ENCODE peak calls at places on chromosome 10, in ten cellular contexts. One of them, this sample, is unnamed.

GRCh38 chr10:42926831-42927230 is 144.2 kb downstream of the BMS1 start:
- DNase-seq in SK-N-SH: no peak
- DNase-seq in neural progenitor cell: peak; percentile 76
- DNase-seq in neuronal stem cell: peak; percentile 45
- DNase-seq in GM23248: peak; percentile 65
- DNase-seq in adipocyte: peak; percentile 29
- DNase-seq in fibroblast of lung: no peak
- DNase-seq in astrocyte: no peak
- DNase-seq in mesenchymal stem cell: peak; percentile 25
- DNase-seq in HCT116: no peak
- DNase-seq in this sample: no peak

GRCh38 chr10:3323865-3324498 is 151.4 kb upstream of the PITRM1 start:
- DNase-seq in SK-N-SH: peak; percentile 39
- DNase-seq in neural progenitor cell: no peak
- DNase-seq in neuronal stem cell: no peak
- DNase-seq in GM23248: peak; percentile 93
- DNase-seq in adipocyte: peak; percentile 2
- DNase-seq in fibroblast of lung: peak; percentile 64
- DNase-seq in astrocyte: peak; percentile 53
- DNase-seq in mesenchymal stem cell: no peak
- DNase-seq in HCT116: no peak
- DNase-seq in this sample: peak; percentile 41

GRCh38 chr10:77458986-77459590 is 178.5 kb downstream of the KCNMA1 start:
- DNase-seq in SK-N-SH: no peak
- DNase-seq in neural progenitor cell: no peak
- DNase-seq in neuronal stem cell: no peak
- DNase-seq in GM23248: peak; percentile 56
- DNase-seq in adipocyte: peak; percentile 15
- DNase-seq in fibroblast of lung: peak; percentile 22
- DNase-seq in astrocyte: no peak
- DNase-seq in mesenchymal stem cell: peak; percentile 89
- DNase-seq in HCT116: no peak
- DNase-seq in this sample: no peak

GRCh38 chr10:7523656-7524055 is 112.8 kb upstream of the SFMBT2 start:
- DNase-seq in SK-N-SH: no peak
- DNase-seq in neural progenitor cell: no peak
- DNase-seq in neuronal stem cell: no peak
- DNase-seq in GM23248: no peak
- DNase-seq in adipocyte: no peak
- DNase-seq in fibroblast of lung: no peak
- DNase-seq in astrocyte: no peak
- DNase-seq in mesenchymal stem cell: no peak
- DNase-seq in HCT116: no peak
- DNase-seq in this sample: no peak

GRCh38 chr10:69661414-69662172 is 31.5 kb downstream of the FAM241B start:
- DNase-seq in SK-N-SH: no peak
- DNase-seq in neural progenitor cell: no peak
- DNase-seq in neuronal stem cell: no peak
- DNase-seq in GM23248: no peak
- DNase-seq in adipocyte: no peak
- DNase-seq in fibroblast of lung: no peak
- DNase-seq in astrocyte: no peak
- DNase-seq in mesenchymal stem cell: no peak
- DNase-seq in HCT116: no peak
- DNase-seq in this sample: no peak

GRCh38 chr10:42875792-42876191 is 93.2 kb downstream of the BMS1 start:
- DNase-seq in SK-N-SH: peak; percentile 59
- DNase-seq in neural progenitor cell: peak; percentile 31
- DNase-seq in neuronal stem cell: no peak
- DNase-seq in GM23248: peak; percentile 59
- DNase-seq in adipocyte: peak; percentile 53
- DNase-seq in fibroblast of lung: no peak
- DNase-seq in astrocyte: no peak
- DNase-seq in mesenchymal stem cell: peak; percentile 65
- DNase-seq in HCT116: no peak
- DNase-seq in this sample: no peak

GRCh38 chr10:116521424-116522305 is 24.1 kb upstream of the PNLIP start:
- DNase-seq in SK-N-SH: peak; percentile 66
- DNase-seq in neural progenitor cell: peak; percentile 54
- DNase-seq in neuronal stem cell: peak; percentile 33
- DNase-seq in GM23248: peak; percentile 58
- DNase-seq in adipocyte: peak; percentile 72
- DNase-seq in fibroblast of lung: peak; percentile 27
- DNase-seq in astrocyte: peak; percentile 14
- DNase-seq in mesenchymal stem cell: peak; percentile 52
- DNase-seq in HCT116: peak; percentile 62
- DNase-seq in this sample: peak; percentile 9

GRCh38 chr10:93547522-93547921 is 18.9 kb upstream of the FFAR4 start:
- DNase-seq in SK-N-SH: no peak
- DNase-seq in neural progenitor cell: no peak
- DNase-seq in neuronal stem cell: no peak
- DNase-seq in GM23248: no peak
- DNase-seq in adipocyte: no peak
- DNase-seq in fibroblast of lung: no peak
- DNase-seq in astrocyte: no peak
- DNase-seq in mesenchymal stem cell: no peak
- DNase-seq in HCT116: no peak
- DNase-seq in this sample: no peak

GRCh38 chr10:133385214-133385613 is 6.2 kb downstream of the PAOX start:
- DNase-seq in SK-N-SH: no peak
- DNase-seq in neural progenitor cell: no peak
- DNase-seq in neuronal stem cell: no peak
- DNase-seq in GM23248: no peak
- DNase-seq in adipocyte: no peak
- DNase-seq in fibroblast of lung: no peak
- DNase-seq in astrocyte: no peak
- DNase-seq in mesenchymal stem cell: no peak
- DNase-seq in HCT116: no peak
- DNase-seq in this sample: no peak

GRCh38 chr10:114100848-114101741 is 57.4 kb downstream of the ADRB1 start:
- DNase-seq in SK-N-SH: peak; percentile 48
- DNase-seq in neural progenitor cell: peak; percentile 59
- DNase-seq in neuronal stem cell: no peak
- DNase-seq in GM23248: peak; percentile 57
- DNase-seq in adipocyte: peak; percentile 49
- DNase-seq in fibroblast of lung: peak; percentile 72
- DNase-seq in astrocyte: peak; percentile 60
- DNase-seq in mesenchymal stem cell: peak; percentile 53
- DNase-seq in HCT116: no peak
- DNase-seq in this sample: no peak

GRCh38 chr10:96299383-96299782 is 4.9 kb upstream of the DNTT start:
- DNase-seq in SK-N-SH: no peak
- DNase-seq in neural progenitor cell: no peak
- DNase-seq in neuronal stem cell: no peak
- DNase-seq in GM23248: no peak
- DNase-seq in adipocyte: no peak
- DNase-seq in fibroblast of lung: no peak
- DNase-seq in astrocyte: no peak
- DNase-seq in mesenchymal stem cell: no peak
- DNase-seq in HCT116: no peak
- DNase-seq in this sample: no peak

GRCh38 chr10:122141821-122142651 is 129.1 kb upstream of the BTBD16 start:
- DNase-seq in SK-N-SH: no peak
- DNase-seq in neural progenitor cell: no peak
- DNase-seq in neuronal stem cell: no peak
- DNase-seq in GM23248: peak; percentile 90
- DNase-seq in adipocyte: no peak
- DNase-seq in fibroblast of lung: peak; percentile 76
- DNase-seq in astrocyte: peak; percentile 71
- DNase-seq in mesenchymal stem cell: peak; percentile 43
- DNase-seq in HCT116: no peak
- DNase-seq in this sample: peak; percentile 28

GRCh38 chr10:122139627-122140151 is 131.4 kb upstream of the BTBD16 start:
- DNase-seq in SK-N-SH: peak; percentile 84
- DNase-seq in neural progenitor cell: no peak
- DNase-seq in neuronal stem cell: no peak
- DNase-seq in GM23248: no peak
- DNase-seq in adipocyte: no peak
- DNase-seq in fibroblast of lung: no peak
- DNase-seq in astrocyte: no peak
- DNase-seq in mesenchymal stem cell: peak; percentile 47
- DNase-seq in HCT116: no peak
- DNase-seq in this sample: no peak

GRCh38 chr10:122140941-122141623 is 130.0 kb upstream of the BTBD16 start:
- DNase-seq in SK-N-SH: no peak
- DNase-seq in neural progenitor cell: no peak
- DNase-seq in neuronal stem cell: no peak
- DNase-seq in GM23248: peak; percentile 97
- DNase-seq in adipocyte: peak; percentile 92
- DNase-seq in fibroblast of lung: peak; percentile 92
- DNase-seq in astrocyte: peak; percentile 87
- DNase-seq in mesenchymal stem cell: peak; percentile 96
- DNase-seq in HCT116: peak; percentile 73
- DNase-seq in this sample: peak; percentile 90

GRCh38 chr10:122140477-122140902 is 130.6 kb upstream of the BTBD16 start:
- DNase-seq in SK-N-SH: peak; percentile 50
- DNase-seq in neural progenitor cell: no peak
- DNase-seq in neuronal stem cell: no peak
- DNase-seq in GM23248: peak; percentile 81
- DNase-seq in adipocyte: peak; percentile 40
- DNase-seq in fibroblast of lung: peak; percentile 59
- DNase-seq in astrocyte: peak; percentile 49
- DNase-seq in mesenchymal stem cell: peak; percentile 77
- DNase-seq in HCT116: no peak
- DNase-seq in this sample: peak; percentile 48

DNA sequence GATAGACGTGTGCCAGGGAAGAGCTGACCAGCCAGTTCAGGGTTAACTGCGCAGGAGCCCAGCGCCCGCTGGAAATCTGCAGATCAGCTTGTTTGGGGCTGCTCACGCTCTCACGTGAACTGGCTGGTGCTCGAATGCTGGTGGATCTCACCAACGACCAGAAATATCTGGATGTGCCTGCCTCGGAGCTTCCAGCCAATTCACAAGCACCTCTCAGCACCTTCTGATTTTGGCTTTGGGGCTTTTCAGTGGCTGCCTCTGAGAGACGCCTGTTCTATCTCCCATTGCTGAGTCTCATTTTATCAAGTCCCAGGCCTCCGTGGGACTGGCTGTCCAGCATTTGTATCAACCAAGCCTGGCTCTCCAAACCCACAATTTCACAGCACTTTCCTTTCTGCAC is 131.9 kb upstream of the BTBD16 start:
- DNase-seq in SK-N-SH: peak; percentile 52
- DNase-seq in neural progenitor cell: no peak
- DNase-seq in neuronal stem cell: no peak
- DNase-seq in GM23248: no peak
- DNase-seq in adipocyte: no peak
- DNase-seq in fibroblast of lung: no peak
- DNase-seq in astrocyte: no peak
- DNase-seq in mesenchymal stem cell: peak; percentile 46
- DNase-seq in HCT116: no peak
- DNase-seq in this sample: no peak
- H3K4me1 ChIP-seq in SK-N-SH: peaks cover 66% of the 10 kb centered on the region
- H3K4me1 ChIP-seq in neural progenitor cell: peaks cover 6% of the 10 kb centered on the region
- H3K4me1 ChIP-seq in neuronal stem cell: peaks cover 5% of the 10 kb centered on the region
- H3K4me1 ChIP-seq in GM23248: peaks cover 28% of the 10 kb centered on the region
- H3K4me1 ChIP-seq in adipocyte: peaks cover 41% of the 10 kb centered on the region
- H3K4me1 ChIP-seq in fibroblast of lung: peaks cover 33% of the 10 kb centered on the region
- H3K4me1 ChIP-seq in astrocyte: peaks cover 36% of the 10 kb centered on the region
- H3K4me1 ChIP-seq in mesenchymal stem cell: peaks cover 34% of the 10 kb centered on the region
- H3K4me1 ChIP-seq in HCT116: peaks cover 31% of the 10 kb centered on the region
- H3K4me1 ChIP-seq in this sample: peaks cover 33% of the 10 kb centered on the region

GRCh38 chr10:121516483-121516882 is 81.8 kb downstream of the FGFR2 start:
- DNase-seq in SK-N-SH: no peak
- DNase-seq in neural progenitor cell: no peak
- DNase-seq in neuronal stem cell: no peak
- DNase-seq in GM23248: no peak
- DNase-seq in adipocyte: no peak
- DNase-seq in fibroblast of lung: no peak
- DNase-seq in astrocyte: no peak
- DNase-seq in mesenchymal stem cell: no peak
- DNase-seq in HCT116: no peak
- DNase-seq in this sample: no peak
- H3K9ac ChIP-seq in SK-N-SH: no peak overlapping the region
- H3K9ac ChIP-seq in neural progenitor cell: no peak overlapping the region
- H3K9ac ChIP-seq in neuronal stem cell: no peak overlapping the region
- H3K9ac ChIP-seq in GM23248: no peak overlapping the region
- H3K9ac ChIP-seq in adipocyte: no peak overlapping the region
- H3K9ac ChIP-seq in fibroblast of lung: no peak overlapping the region
- H3K9ac ChIP-seq in astrocyte: no peak overlapping the region
- H3K9ac ChIP-seq in mesenchymal stem cell: no peak overlapping the region
- H3K9ac ChIP-seq in HCT116: no peak overlapping the region
- H3K9ac ChIP-seq in this sample: no peak overlapping the region

GRCh38 chr10:79079490-79080355 is 11.0 kb downstream of the ZMIZ1 start:
- DNase-seq in SK-N-SH: no peak
- DNase-seq in neural progenitor cell: no peak
- DNase-seq in neuronal stem cell: no peak
- DNase-seq in GM23248: peak; percentile 91
- DNase-seq in adipocyte: peak; percentile 79
- DNase-seq in fibroblast of lung: peak; percentile 78
- DNase-seq in astrocyte: peak; percentile 68
- DNase-seq in mesenchymal stem cell: peak; percentile 90
- DNase-seq in HCT116: no peak
- DNase-seq in this sample: no peak
- H3K4me1 ChIP-seq in SK-N-SH: peaks cover 86% of the 10 kb centered on the region
- H3K4me1 ChIP-seq in neural progenitor cell: peaks cover 11% of the 10 kb centered on the region
- H3K4me1 ChIP-seq in neuronal stem cell: peaks cover 50% of the 10 kb centered on the region
- H3K4me1 ChIP-seq in GM23248: peaks cover 71% of the 10 kb centered on the region
- H3K4me1 ChIP-seq in adipocyte: peaks cover 99% of the 10 kb centered on the region
- H3K4me1 ChIP-seq in fibroblast of lung: peaks cover 83% of the 10 kb centered on the region
- H3K4me1 ChIP-seq in astrocyte: peaks cover 91% of the 10 kb centered on the region
- H3K4me1 ChIP-seq in mesenchymal stem cell: peaks cover 88% of the 10 kb centered on the region
- H3K4me1 ChIP-seq in HCT116: peaks cover 61% of the 10 kb centered on the region
- H3K4me1 ChIP-seq in this sample: peaks cover 32% of the 10 kb centered on the region

GRCh38 chr10:31929260-31929985 is 792 bp upstream of the ARHGAP12 start:
- DNase-seq in SK-N-SH: no peak
- DNase-seq in neural progenitor cell: peak; percentile 43
- DNase-seq in neuronal stem cell: peak; percentile 6
- DNase-seq in GM23248: peak; percentile 73
- DNase-seq in adipocyte: peak; percentile 61
- DNase-seq in fibroblast of lung: peak; percentile 41
- DNase-seq in astrocyte: no peak
- DNase-seq in mesenchymal stem cell: peak; percentile 59
- DNase-seq in HCT116: no peak
- DNase-seq in this sample: no peak

GRCh38 chr10:31928531-31929259 is at the start of gene ARHGAP12:
- DNase-seq in SK-N-SH: peak; percentile 96
- DNase-seq in neural progenitor cell: peak; percentile 95
- DNase-seq in neuronal stem cell: peak; percentile 88
- DNase-seq in GM23248: peak; percentile 95
- DNase-seq in adipocyte: peak; percentile 96
- DNase-seq in fibroblast of lung: peak; percentile 80
- DNase-seq in astrocyte: peak; percentile 56
- DNase-seq in mesenchymal stem cell: peak; percentile 86
- DNase-seq in HCT116: no peak
- DNase-seq in this sample: no peak

GRCh38 chr10:31932838-31933237 is 4.2 kb upstream of the ARHGAP12 start:
- DNase-seq in SK-N-SH: no peak
- DNase-seq in neural progenitor cell: no peak
- DNase-seq in neuronal stem cell: no peak
- DNase-seq in GM23248: peak; percentile 38
- DNase-seq in adipocyte: no peak
- DNase-seq in fibroblast of lung: no peak
- DNase-seq in astrocyte: no peak
- DNase-seq in mesenchymal stem cell: no peak
- DNase-seq in HCT116: no peak
- DNase-seq in this sample: no peak

GRCh38 chr10:31927597-31928530 is 767 bp downstream of the ARHGAP12 start:
- DNase-seq in SK-N-SH: peak; percentile 84
- DNase-seq in neural progenitor cell: peak; percentile 85
- DNase-seq in neuronal stem cell: peak; percentile 47
- DNase-seq in GM23248: peak; percentile 76
- DNase-seq in adipocyte: peak; percentile 77
- DNase-seq in fibroblast of lung: peak; percentile 57
- DNase-seq in astrocyte: peak; percentile 43
- DNase-seq in mesenchymal stem cell: peak; percentile 78
- DNase-seq in HCT116: no peak
- DNase-seq in this sample: no peak

GRCh38 chr10:31929986-31930675 is 1.5 kb upstream of the ARHGAP12 start:
- DNase-seq in SK-N-SH: no peak
- DNase-seq in neural progenitor cell: no peak
- DNase-seq in neuronal stem cell: no peak
- DNase-seq in GM23248: peak; percentile 48
- DNase-seq in adipocyte: peak; percentile 36
- DNase-seq in fibroblast of lung: no peak
- DNase-seq in astrocyte: no peak
- DNase-seq in mesenchymal stem cell: no peak
- DNase-seq in HCT116: no peak
- DNase-seq in this sample: no peak
- H3K9ac ChIP-seq in SK-N-SH: peak overlapping the region; percentile 95
- H3K9ac ChIP-seq in neural progenitor cell: no peak overlapping the region
- H3K9ac ChIP-seq in neuronal stem cell: no peak overlapping the region
- H3K9ac ChIP-seq in GM23248: peak overlapping the region; percentile 96
- H3K9ac ChIP-seq in adipocyte: peak overlapping the region; percentile 97
- H3K9ac ChIP-seq in fibroblast of lung: no peak overlapping the region
- H3K9ac ChIP-seq in astrocyte: peak overlapping the region; percentile 94
- H3K9ac ChIP-seq in mesenchymal stem cell: peak overlapping the region; percentile 95
- H3K9ac ChIP-seq in HCT116: peak overlapping the region; percentile 85
- H3K9ac ChIP-seq in this sample: peak overlapping the region; percentile 94

This sample was measured in keratinocyte.